ENCODE peak calls at places on chromosome 18, in four cellular contexts. P is adrenal gland; D is aorta; N is CD8-positive, alpha-beta memory T cell. W is an unnamed sample.
A peak's percentile ranks its signal among the peaks of the same experiment; 100 is the strongest.

GRCh38 chr18:9535430-9535972 is 60.2 kb downstream of the RALBP1 start:
- DNase-seq in N (no peak), D (peak; percentile 85), P (peak; percentile 81), W (peak; percentile 94)

GRCh38 chr18:6557470-6558245 is 142.9 kb upstream of the L3MBTL4 start:
- DNase-seq in N (no peak), P (peak; percentile 72), D (no peak), W (no peak)

GRCh38 chr18:79327199-79327545 is 68.6 kb upstream of the NFATC1 start:
- DNase-seq in D (no peak), N (peak; percentile 58), P (no peak), W (no peak)

GRCh38 chr18:59985289-59985688 is 85.5 kb downstream of the PMAIP1 start:
- DNase-seq in P (no peak), N (no peak), D (no peak), W (no peak)

GRCh38 chr18:68459968-68460367 is 254.9 kb downstream of the TMX3 start:
- DNase-seq in P (no peak), N (no peak), D (no peak), W (no peak)

GRCh38 chr18:51074605-51075004 is 44.6 kb downstream of the SMAD4 start:
- DNase-seq in P (no peak), D (no peak), N (no peak), W (no peak)

GRCh38 chr18:28984731-28985130 is 807.8 kb upstream of the CDH2 start:
- DNase-seq in P (no peak), D (no peak), N (no peak), W (no peak)

GRCh38 chr18:50720281-50720680 is 99.5 kb downstream of the MRO start:
- DNase-seq in N (no peak), D (no peak), P (no peak), W (no peak)

GRCh38 chr18:31942301-31942998 is 478 bp downstream of the TRAPPC8 start:
- DNase-seq in N (no peak), P (no peak), D (peak; percentile 80), W (peak; percentile 31)

GRCh38 chr18:58148954-58149471 is 105.0 kb downstream of the NEDD4L start:
- DNase-seq in P (peak; percentile 61), N (no peak), D (no peak), W (no peak)
- H3K27ac ChIP-seq in P (no peak overlapping the region), N (no peak overlapping the region), D (no peak overlapping the region), W (no peak overlapping the region)

DNA sequence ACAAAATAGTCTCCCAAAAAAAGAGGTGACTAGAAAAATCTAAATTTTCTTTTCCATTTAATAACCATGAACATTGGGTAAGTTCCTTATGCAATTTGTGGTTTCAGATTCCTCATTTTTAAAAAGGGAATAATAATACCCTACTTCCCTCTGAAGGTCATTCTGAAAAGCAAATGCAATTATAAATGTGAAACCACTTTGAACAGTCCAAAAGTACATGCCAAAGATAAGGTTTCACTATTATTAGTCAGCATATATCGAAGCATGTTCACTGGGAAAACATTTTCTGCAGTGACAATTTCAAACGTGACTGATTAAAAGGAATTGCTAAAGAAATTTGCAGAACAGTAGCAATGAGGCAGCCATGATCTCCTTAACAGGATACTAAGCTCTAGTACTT is 100.1 kb upstream of the RNF152 start:
- DNase-seq in N (no peak), D (no peak), P (no peak), W (no peak)
- H3K27ac ChIP-seq in N (no peak overlapping the region), D (no peak overlapping the region), P (no peak overlapping the region), W (peak overlapping the region; percentile 95)

DNA sequence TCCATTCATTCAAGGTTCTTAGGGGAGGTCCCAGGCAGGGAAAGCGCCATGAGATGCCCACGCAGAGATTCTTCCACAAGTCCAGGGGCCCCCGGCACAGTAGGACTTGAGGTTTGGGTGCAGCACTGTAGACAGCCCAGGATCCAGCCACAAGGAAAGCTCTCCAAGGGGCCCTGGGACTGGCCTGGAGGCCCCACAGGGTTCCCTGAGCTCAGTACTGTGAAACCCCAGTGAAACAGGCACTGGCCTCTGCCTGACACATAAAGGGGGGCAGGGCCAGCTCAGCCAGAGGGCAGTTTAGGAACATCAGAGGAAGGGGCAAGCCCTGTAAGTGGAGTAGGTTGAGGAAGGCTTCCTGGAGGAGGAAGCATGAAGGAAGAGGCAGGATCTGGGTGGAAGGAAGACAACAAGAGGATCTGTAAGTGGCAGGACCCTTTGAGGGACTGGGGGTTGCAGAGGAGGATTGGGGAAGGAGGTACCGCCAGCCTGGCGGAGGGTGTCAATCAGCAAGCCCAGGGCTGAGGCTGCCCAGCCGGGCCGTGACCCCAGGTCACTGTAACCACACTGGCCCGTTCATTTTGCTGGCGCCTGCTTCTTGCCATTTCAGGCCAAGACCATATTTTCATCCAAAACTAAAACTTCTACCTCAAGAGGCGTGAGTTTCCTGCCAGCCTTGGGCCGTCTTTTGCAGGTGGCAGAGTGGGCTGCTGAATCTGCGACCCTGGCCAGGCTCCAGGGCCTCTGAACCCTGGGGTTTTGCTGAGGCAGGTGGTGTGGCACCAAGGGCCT is 175.2 kb downstream of the SMAD7 start:
- DNase-seq in D (no peak), P (no peak), N (no peak), W (no peak)
- H3K27ac ChIP-seq in D (no peak overlapping the region), P (no peak overlapping the region), N (no peak overlapping the region), W (no peak overlapping the region)

GRCh38 chr18:74632088-74632679 is 34.5 kb downstream of the ZNF407 start:
- DNase-seq in P (no peak), D (no peak), N (no peak), W (no peak)
- H3K27ac ChIP-seq in P (no peak overlapping the region), D (no peak overlapping the region), N (no peak overlapping the region), W (no peak overlapping the region)

DNA sequence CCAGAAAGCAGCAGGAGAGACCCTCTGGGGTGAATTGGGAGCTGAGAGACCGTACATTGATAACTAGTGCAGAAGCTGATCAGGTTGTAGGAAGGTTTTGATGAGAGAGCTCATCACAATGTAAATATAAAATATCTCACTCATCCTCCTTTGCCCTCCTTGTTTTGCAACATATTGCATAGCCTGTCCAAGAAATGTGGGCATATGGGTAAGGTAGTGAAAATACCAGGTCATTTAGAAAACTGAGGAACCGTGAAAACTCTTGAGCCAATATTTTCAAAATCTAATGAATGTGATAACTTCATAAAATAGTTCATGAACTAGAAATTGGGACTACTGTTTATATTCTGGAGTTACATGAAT is 31.4 kb downstream of the C18orf54 start:
- DNase-seq in N (no peak), P (no peak), D (no peak), W (no peak)
- H3K27ac ChIP-seq in N (no peak overlapping the region), P (no peak overlapping the region), D (no peak overlapping the region), W (no peak overlapping the region)

DNA sequence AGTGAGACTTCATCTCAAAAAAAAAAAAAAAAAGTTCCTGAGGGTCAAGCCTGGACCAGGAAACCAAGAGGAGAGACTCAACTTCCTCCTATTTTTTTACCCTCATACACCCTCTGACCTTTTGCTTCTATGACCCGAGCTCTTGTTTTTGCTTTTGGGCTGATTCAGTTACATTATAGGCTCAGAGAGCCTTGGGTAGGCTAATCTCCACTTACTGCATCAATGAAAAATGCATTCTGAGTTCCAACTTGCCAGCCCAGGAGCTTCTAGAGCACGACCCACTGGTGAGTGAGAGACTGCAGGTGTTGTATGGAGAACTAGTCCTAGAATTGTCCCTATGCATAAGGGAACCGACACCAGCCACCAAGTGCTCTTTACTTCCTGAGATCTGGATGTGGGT is 91.1 kb downstream of the CABLES1 start:
- DNase-seq in D (no peak), P (no peak), N (peak; percentile 11), W (peak; percentile 61)
- H3K27ac ChIP-seq in D (peak overlapping the region; percentile 100), P (no peak overlapping the region), N (no peak overlapping the region), W (peak overlapping the region; percentile 90)

DNA sequence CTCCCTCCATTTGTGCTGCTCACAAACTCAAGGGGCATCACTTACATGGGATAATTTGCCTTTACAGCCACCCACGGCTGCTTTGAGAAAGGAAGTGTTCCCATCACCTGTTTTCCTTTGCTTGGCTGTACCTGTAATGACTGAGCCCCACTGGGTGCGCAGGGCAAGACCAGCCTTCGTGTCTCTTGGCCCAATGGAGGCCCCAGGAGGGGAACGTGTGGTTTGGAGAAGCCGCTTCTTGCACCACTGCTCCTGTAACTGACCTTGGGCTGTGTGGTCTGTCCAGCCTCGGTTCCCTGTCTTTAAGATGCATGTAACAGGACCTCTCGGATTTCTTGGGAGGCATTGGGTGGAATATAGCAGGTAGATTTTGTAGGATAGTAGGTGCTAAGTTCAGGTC is 41.1 kb downstream of the LDLRAD4 start:
- DNase-seq in D (no peak), N (no peak), P (peak; percentile 49), W (no peak)
- H3K27ac ChIP-seq in D (peak overlapping the region; percentile 13), N (no peak overlapping the region), P (no peak overlapping the region), W (no peak overlapping the region)

GRCh38 chr18:3329871-3330270 is 67.9 kb downstream of the MYL12B start:
- DNase-seq in N (no peak), P (no peak), D (no peak), W (no peak)

GRCh38 chr18:3333056-3333720 is 71.3 kb downstream of the MYL12B start:
- DNase-seq in N (no peak), D (no peak), P (no peak), W (no peak)

GRCh38 chr18:3333721-3334386 is 71.9 kb downstream of the MYL12B start:
- DNase-seq in N (no peak), D (no peak), P (no peak), W (no peak)

GRCh38 chr18:3330622-3331021 is 68.7 kb downstream of the MYL12B start:
- DNase-seq in D (no peak), P (no peak), N (no peak), W (no peak)

GRCh38 chr18:3332376-3332775 is 70.4 kb downstream of the MYL12B start:
- DNase-seq in P (no peak), N (no peak), D (no peak), W (no peak)
- H3K27ac ChIP-seq in P (no peak overlapping the region), N (no peak overlapping the region), D (no peak overlapping the region), W (no peak overlapping the region)

GRCh38 chr18:76489081-76489480 is 6.0 kb downstream of the ZNF516 start:
- DNase-seq in P (no peak), N (no peak), D (no peak), W (no peak)
- H3K27ac ChIP-seq in P (no peak overlapping the region), N (no peak overlapping the region), D (no peak overlapping the region), W (no peak overlapping the region)